ENCODE peak calls at places on chromosome X, in eight cellular contexts. F is aorta, M is GM23248, H is mammary epithelial cell, W is upper lobe of right lung, R is neural progenitor cell, D is tibial artery, V is fibroblast of lung. Y is an unnamed sample. For H3K9me3, the result is how much of the 10 kb centered on the place peaks cover.

GRCh38 chrX:13085533-13085932 is 41.1 kb upstream of the FAM9C start:
- DNase-seq in H (no peak), V (no peak), F (no peak), M (no peak), W (no peak), D (no peak), R (no peak), Y (no peak)

GRCh38 chrX:48696301-48697181 is at the start of gene SUV39H1:
- DNase-seq in V (peak), F (peak), R (peak), W (peak), H (peak), D (peak), M (peak), Y (peak)

GRCh38 chrX:10288400-10288799 is 131.6 kb downstream of the CLCN4 start:
- DNase-seq in H (no peak), F (no peak), D (no peak), W (no peak), V (peak), R (no peak), M (no peak), Y (no peak)

GRCh38 chrX:3141031-3141430 is 99.8 kb downstream of the ARSF start:
- DNase-seq in V (peak), R (no peak), M (peak), W (no peak), H (no peak), F (no peak), D (no peak), Y (no peak)

GRCh38 chrX:50067435-50068292 is 133.1 kb downstream of the AKAP4 start:
- DNase-seq in F (no peak), V (peak), M (no peak), R (peak), D (no peak), H (peak), W (no peak), Y (no peak)

GRCh38 chrX:103779156-103779555 is 2.5 kb downstream of the PLP1 start:
- DNase-seq in V (peak), R (peak), F (no peak), W (no peak), H (no peak), D (no peak), M (peak), Y (no peak)

GRCh38 chrX:119482497-119483480 is 14.5 kb downstream of the SLC25A5 start:
- DNase-seq in D (peak), F (peak), W (peak), R (peak), H (peak), M (peak), V (peak), Y (peak)

GRCh38 chrX:14919421-14919820 is 46.2 kb downstream of the MOSPD2 start:
- DNase-seq in R (no peak), V (peak), F (no peak), H (no peak), D (no peak), W (no peak), M (no peak), Y (no peak)

GRCh38 chrX:85003655-85004244 is at the start of gene APOOL:
- DNase-seq in R (peak), F (peak), H (peak), M (peak), D (peak), V (peak), W (peak), Y (peak)

GRCh38 chrX:19543951-19544359 is 28.6 kb upstream of the MAP3K15 start:
- DNase-seq in M (no peak), F (no peak), V (no peak), D (no peak), R (no peak), H (no peak), W (no peak), Y (no peak)

GRCh38 chrX:103356023-103356798 is at the start of gene TCEAL9:
- DNase-seq in M (peak), R (peak), W (peak), D (peak), V (peak), H (peak), F (peak), Y (no peak)

GRCh38 chrX:80335062-80335830 is 85.0 kb upstream of the TENT5D start:
- DNase-seq in M (peak), W (peak), F (peak), R (peak), D (peak), H (peak), V (no peak), Y (no peak)

GRCh38 chrX:121389976-121390709 is 342.7 kb downstream of the GLUD2 start:
- DNase-seq in W (no peak), M (peak), H (peak), F (no peak), V (peak), R (no peak), D (no peak), Y (no peak)

GRCh38 chrX:34559325-34559724 is 97.8 kb downstream of the TMEM47 start:
- DNase-seq in R (no peak), F (no peak), V (peak), H (peak), W (no peak), M (no peak), D (no peak), Y (no peak)

GRCh38 chrX:132685276-132685675 is 196.4 kb upstream of the MBNL3 start:
- DNase-seq in H (no peak), W (no peak), M (no peak), F (no peak), V (no peak), R (no peak), D (no peak), Y (no peak)

GRCh38 chrX:13464599-13465275 is 104.7 kb upstream of the EGFL6 start:
- DNase-seq in F (no peak), M (no peak), H (no peak), R (no peak), V (peak), D (no peak), W (no peak), Y (no peak)

GRCh38 chrX:38175140-38175539 is 45.5 kb downstream of the SRPX start:
- DNase-seq in M (peak), R (peak), V (peak), D (no peak), F (no peak), W (no peak), H (peak), Y (no peak)

GRCh38 chrX:29561417-29561816 is 653.9 kb upstream of the MAGEB2 start:
- DNase-seq in D (no peak), V (no peak), M (peak), W (no peak), H (peak), R (no peak), F (no peak), Y (no peak)

GRCh38 chrX:107445146-107445545 is 4.3 kb upstream of the FRMPD3 start:
- DNase-seq in V (no peak), R (peak), D (no peak), W (no peak), H (no peak), F (no peak), M (no peak), Y (no peak)

GRCh38 chrX:132615396-132616131 is 126.7 kb upstream of the MBNL3 start:
- DNase-seq in R (peak), V (peak), M (peak), W (no peak), H (peak), D (no peak), F (peak), Y (peak)

GRCh38 chrX:11591712-11592351 is 73.9 kb downstream of the ARHGAP6 start:
- DNase-seq in D (no peak), H (no peak), F (no peak), V (no peak), M (no peak), W (no peak), R (no peak), Y (no peak)

DNA sequence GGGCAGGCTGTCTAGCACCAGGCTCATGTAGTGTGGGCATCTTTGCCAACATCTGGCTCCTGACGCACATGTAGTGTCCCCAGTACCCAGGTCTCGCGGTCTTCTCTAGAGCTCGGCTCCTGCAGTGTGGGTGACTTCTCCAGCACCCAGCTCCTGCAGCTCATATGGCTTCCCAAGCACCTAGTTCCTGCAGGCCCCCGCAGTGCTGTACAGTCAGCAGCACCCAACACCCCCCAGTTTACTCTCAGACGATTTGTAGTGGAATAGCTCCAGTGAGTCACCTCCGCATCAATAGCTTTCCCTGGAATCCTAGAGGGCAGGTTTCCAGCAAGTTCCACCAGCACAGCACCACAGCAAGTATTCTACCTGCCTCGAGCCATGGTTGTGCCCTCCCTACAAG is 30.9 kb downstream of the ZNF41 start:
- DNase-seq in H (no peak), D (no peak), F (no peak), R (no peak), M (no peak), W (no peak), V (no peak), Y (no peak)
- H3K9me3 ChIP-seq in H (under half), D (under half), F (under half), R (under half), M (under half), W (under half), V (under half), Y (under half)

GRCh38 chrX:1196436-1196835 is 16.0 kb downstream of the CRLF2 start:
- DNase-seq in F (no peak), R (no peak), H (no peak), V (no peak), W (peak), M (no peak), D (no peak), Y (no peak)
- H3K9me3 ChIP-seq in F (under half), R (under half), H (under half), V (under half), W (under half), M (under half), D (under half), Y (under half)

GRCh38 chrX:43025806-43026205 is 247.8 kb upstream of the PPP1R2C start:
- DNase-seq in H (no peak), W (no peak), R (no peak), D (no peak), M (no peak), F (no peak), V (no peak), Y (no peak)
- H3K9me3 ChIP-seq in H (under half), W (under half), R (under half), D (under half), M (under half), F (under half), V (under half), Y (under half)

DNA sequence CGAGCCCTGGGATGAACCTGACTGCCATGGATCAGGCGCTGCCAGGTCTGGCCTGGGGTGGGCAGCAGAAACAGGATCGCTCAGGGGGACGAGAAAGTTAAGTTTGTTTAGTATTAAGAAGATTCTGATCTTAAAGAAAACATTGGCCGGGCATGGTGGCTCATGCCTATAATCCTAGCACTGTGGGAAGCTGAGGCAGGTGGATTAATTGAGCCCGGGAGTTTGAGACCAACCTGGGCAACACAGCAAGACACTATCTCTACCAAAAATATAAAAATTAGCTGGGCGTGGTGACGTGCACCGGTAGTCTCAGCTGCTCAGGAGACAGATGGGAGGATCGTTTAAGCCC is 696 bp upstream of the FLNA start:
- DNase-seq in D (no peak), R (no peak), W (no peak), V (no peak), M (no peak), F (no peak), H (no peak), Y (no peak)
- H3K9me3 ChIP-seq in D (under half), R (under half), W (under half), V (under half), M (under half), F (under half), H (under half), Y (under half)

GRCh38 chrX:53268173-53268572 is 13.2 kb downstream of the IQSEC2 start:
- DNase-seq in D (no peak), F (no peak), V (no peak), W (no peak), M (no peak), H (peak), R (no peak), Y (no peak)
- H3K9me3 ChIP-seq in D (under half), F (under half), V (under half), W (under half), M (under half), H (under half), R (under half), Y (under half)